ENCODE peak calls at places on chromosomes 2 and 18, in eight cellular contexts. One of them, this sample, is unnamed.

GRCh38 chr2:176176233-176176632 is 12.2 kb upstream of the HOXD1 start:
- DNase-seq in HCT116: no peak
- DNase-seq in PC-3: no peak
- DNase-seq in OCI-LY7: no peak
- DNase-seq in SK-N-SH: no peak
- DNase-seq in hepatocyte: no peak
- DNase-seq in MM.1S: no peak
- DNase-seq in GM23338: peak; percentile 39
- DNase-seq in this sample: no peak

GRCh38 chr2:45928946-45929345 is 277.5 kb downstream of the PRKCE start:
- DNase-seq in HCT116: no peak
- DNase-seq in PC-3: no peak
- DNase-seq in OCI-LY7: no peak
- DNase-seq in SK-N-SH: no peak
- DNase-seq in hepatocyte: no peak
- DNase-seq in MM.1S: no peak
- DNase-seq in GM23338: no peak
- DNase-seq in this sample: no peak

GRCh38 chr18:58161659-58162058 is 117.6 kb downstream of the NEDD4L start:
- DNase-seq in HCT116: peak; percentile 57
- DNase-seq in PC-3: no peak
- DNase-seq in OCI-LY7: no peak
- DNase-seq in SK-N-SH: peak; percentile 37
- DNase-seq in hepatocyte: no peak
- DNase-seq in MM.1S: no peak
- DNase-seq in GM23338: peak; percentile 86
- DNase-seq in this sample: no peak

GRCh38 chr2:64514018-64514417 is 10.1 kb upstream of the AFTPH start:
- DNase-seq in HCT116: no peak
- DNase-seq in PC-3: peak; percentile 18
- DNase-seq in OCI-LY7: no peak
- DNase-seq in SK-N-SH: no peak
- DNase-seq in hepatocyte: no peak
- DNase-seq in MM.1S: no peak
- DNase-seq in GM23338: no peak
- DNase-seq in this sample: peak; percentile 19

GRCh38 chr2:187302619-187303018 is 145.4 kb downstream of the CALCRL start:
- DNase-seq in HCT116: no peak
- DNase-seq in PC-3: peak; percentile 36
- DNase-seq in OCI-LY7: no peak
- DNase-seq in SK-N-SH: no peak
- DNase-seq in hepatocyte: no peak
- DNase-seq in MM.1S: no peak
- DNase-seq in GM23338: no peak
- DNase-seq in this sample: peak; percentile 39

GRCh38 chr18:13645093-13645492 is 81.3 kb downstream of the FAM210A start:
- DNase-seq in HCT116: no peak
- DNase-seq in PC-3: no peak
- DNase-seq in OCI-LY7: no peak
- DNase-seq in SK-N-SH: no peak
- DNase-seq in hepatocyte: no peak
- DNase-seq in MM.1S: no peak
- DNase-seq in GM23338: no peak
- DNase-seq in this sample: no peak

GRCh38 chr2:3189961-3190360 is 187.7 kb downstream of the EIPR1 start:
- DNase-seq in HCT116: no peak
- DNase-seq in PC-3: no peak
- DNase-seq in OCI-LY7: no peak
- DNase-seq in SK-N-SH: no peak
- DNase-seq in hepatocyte: no peak
- DNase-seq in MM.1S: no peak
- DNase-seq in GM23338: no peak
- DNase-seq in this sample: no peak

GRCh38 chr2:151357359-151357758 is at the start of gene TNFAIP6:
- DNase-seq in HCT116: no peak
- DNase-seq in PC-3: peak; percentile 22
- DNase-seq in OCI-LY7: no peak
- DNase-seq in SK-N-SH: peak; percentile 47
- DNase-seq in hepatocyte: peak; percentile 68
- DNase-seq in MM.1S: no peak
- DNase-seq in GM23338: peak; percentile 56
- DNase-seq in this sample: peak; percentile 98

GRCh38 chr2:152350155-152350679 is 15.2 kb downstream of the FMNL2 start:
- DNase-seq in HCT116: no peak
- DNase-seq in PC-3: no peak
- DNase-seq in OCI-LY7: no peak
- DNase-seq in SK-N-SH: no peak
- DNase-seq in hepatocyte: no peak
- DNase-seq in MM.1S: no peak
- DNase-seq in GM23338: no peak
- DNase-seq in this sample: no peak

GRCh38 chr2:128394004-128394730 is 75.5 kb upstream of the HS6ST1 start:
- DNase-seq in HCT116: no peak
- DNase-seq in PC-3: no peak
- DNase-seq in OCI-LY7: no peak
- DNase-seq in SK-N-SH: no peak
- DNase-seq in hepatocyte: no peak
- DNase-seq in MM.1S: no peak
- DNase-seq in GM23338: no peak
- DNase-seq in this sample: no peak

DNA sequence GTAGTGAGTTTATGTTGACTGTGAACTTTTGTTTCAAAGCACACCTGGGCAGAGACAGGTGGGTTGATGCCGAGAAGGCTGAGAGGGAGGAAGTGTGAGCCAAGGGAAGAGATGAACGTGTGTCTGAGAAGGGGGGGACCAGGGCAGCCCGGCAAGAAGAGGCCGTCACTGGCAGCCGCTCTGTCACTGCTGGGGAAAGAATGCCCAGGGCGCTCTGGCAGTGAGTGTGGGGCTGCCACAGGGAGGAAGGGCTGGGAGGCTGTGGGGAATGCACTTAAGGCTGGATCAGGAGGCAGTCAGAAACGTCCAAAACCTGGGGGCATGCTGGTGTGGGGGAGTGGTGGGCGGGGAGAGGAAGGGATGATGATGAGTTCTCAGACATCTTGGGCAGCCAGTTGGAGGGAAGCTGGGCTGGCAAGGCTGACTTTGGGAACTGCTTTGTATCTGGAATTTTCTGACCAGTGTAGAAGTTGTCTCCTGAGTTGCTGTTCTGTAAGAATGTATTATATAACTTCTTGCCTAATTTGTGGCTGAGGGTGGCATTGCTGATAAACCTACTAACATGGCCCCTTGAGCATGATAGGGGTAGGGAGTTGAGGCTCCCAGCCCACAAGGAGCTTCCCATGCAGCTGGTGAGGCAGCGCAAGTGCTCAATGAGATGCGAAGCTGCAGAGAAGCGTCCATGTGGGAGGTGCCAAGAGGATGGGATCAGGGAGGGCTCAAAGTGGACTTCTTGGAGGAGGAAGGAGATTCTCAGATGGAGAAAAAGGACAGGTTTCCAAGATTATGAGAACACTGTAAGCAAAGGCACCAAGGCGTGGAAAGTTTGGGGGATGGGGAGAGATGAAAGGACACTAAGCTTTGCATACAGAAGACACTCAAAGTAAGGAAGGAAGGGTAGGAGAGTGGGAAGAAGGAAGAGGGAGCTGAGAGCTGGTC is 185.1 kb upstream of the HAAO start:
- DNase-seq in HCT116: no peak
- DNase-seq in PC-3: no peak
- DNase-seq in OCI-LY7: no peak
- DNase-seq in SK-N-SH: no peak
- DNase-seq in hepatocyte: no peak
- DNase-seq in MM.1S: no peak
- DNase-seq in GM23338: no peak
- DNase-seq in this sample: no peak
- H3K27ac ChIP-seq in HCT116: no peak overlapping the region
- H3K27ac ChIP-seq in PC-3: no peak overlapping the region
- H3K27ac ChIP-seq in OCI-LY7: no peak overlapping the region
- H3K27ac ChIP-seq in SK-N-SH: no peak overlapping the region
- H3K27ac ChIP-seq in hepatocyte: peak overlapping the region; percentile 96
- H3K27ac ChIP-seq in MM.1S: no peak overlapping the region
- H3K27ac ChIP-seq in GM23338: no peak overlapping the region
- H3K27ac ChIP-seq in this sample: no peak overlapping the region

GRCh38 chr2:134137182-134137595 is 116.7 kb upstream of the MGAT5 start:
- DNase-seq in HCT116: no peak
- DNase-seq in PC-3: peak; percentile 11
- DNase-seq in OCI-LY7: no peak
- DNase-seq in SK-N-SH: no peak
- DNase-seq in hepatocyte: no peak
- DNase-seq in MM.1S: peak; percentile 42
- DNase-seq in GM23338: no peak
- DNase-seq in this sample: peak; percentile 73
- H3K9me2 ChIP-seq in HCT116: no peaks in the 10 kb centered on the region
- H3K9me2 ChIP-seq in PC-3: no peaks in the 10 kb centered on the region
- H3K9me2 ChIP-seq in OCI-LY7: no peaks in the 10 kb centered on the region
- H3K9me2 ChIP-seq in SK-N-SH: no peaks in the 10 kb centered on the region
- H3K9me2 ChIP-seq in hepatocyte: no peaks in the 10 kb centered on the region
- H3K9me2 ChIP-seq in MM.1S: no peaks in the 10 kb centered on the region
- H3K9me2 ChIP-seq in GM23338: no peaks in the 10 kb centered on the region
- H3K9me2 ChIP-seq in this sample: no peaks in the 10 kb centered on the region

GRCh38 chr2:6392966-6393365 is 472.7 kb downstream of the CMPK2 start:
- DNase-seq in HCT116: no peak
- DNase-seq in PC-3: no peak
- DNase-seq in OCI-LY7: no peak
- DNase-seq in SK-N-SH: no peak
- DNase-seq in hepatocyte: no peak
- DNase-seq in MM.1S: no peak
- DNase-seq in GM23338: no peak
- DNase-seq in this sample: peak; percentile 39
- TF ChIP-seq EZH2phosphoT487 in HCT116: no peak
- TF ChIP-seq EZH2phosphoT487 in PC-3: no peak
- TF ChIP-seq EZH2phosphoT487 in OCI-LY7: no peak
- TF ChIP-seq EZH2phosphoT487 in SK-N-SH: no peak
- TF ChIP-seq EZH2phosphoT487 in hepatocyte: no peak
- TF ChIP-seq EZH2phosphoT487 in MM.1S: no peak
- TF ChIP-seq EZH2phosphoT487 in GM23338: no peak
- TF ChIP-seq EZH2phosphoT487 in this sample: no peak

GRCh38 chr18:12374398-12374797 is 2.6 kb downstream of the AFG3L2 start:
- DNase-seq in HCT116: no peak
- DNase-seq in PC-3: no peak
- DNase-seq in OCI-LY7: no peak
- DNase-seq in SK-N-SH: no peak
- DNase-seq in hepatocyte: no peak
- DNase-seq in MM.1S: no peak
- DNase-seq in GM23338: no peak
- DNase-seq in this sample: no peak
- H3K27ac ChIP-seq in HCT116: no peak overlapping the region
- H3K27ac ChIP-seq in PC-3: no peak overlapping the region
- H3K27ac ChIP-seq in OCI-LY7: no peak overlapping the region
- H3K27ac ChIP-seq in SK-N-SH: no peak overlapping the region
- H3K27ac ChIP-seq in hepatocyte: no peak overlapping the region
- H3K27ac ChIP-seq in MM.1S: no peak overlapping the region
- H3K27ac ChIP-seq in GM23338: no peak overlapping the region
- H3K27ac ChIP-seq in this sample: no peak overlapping the region

DNA sequence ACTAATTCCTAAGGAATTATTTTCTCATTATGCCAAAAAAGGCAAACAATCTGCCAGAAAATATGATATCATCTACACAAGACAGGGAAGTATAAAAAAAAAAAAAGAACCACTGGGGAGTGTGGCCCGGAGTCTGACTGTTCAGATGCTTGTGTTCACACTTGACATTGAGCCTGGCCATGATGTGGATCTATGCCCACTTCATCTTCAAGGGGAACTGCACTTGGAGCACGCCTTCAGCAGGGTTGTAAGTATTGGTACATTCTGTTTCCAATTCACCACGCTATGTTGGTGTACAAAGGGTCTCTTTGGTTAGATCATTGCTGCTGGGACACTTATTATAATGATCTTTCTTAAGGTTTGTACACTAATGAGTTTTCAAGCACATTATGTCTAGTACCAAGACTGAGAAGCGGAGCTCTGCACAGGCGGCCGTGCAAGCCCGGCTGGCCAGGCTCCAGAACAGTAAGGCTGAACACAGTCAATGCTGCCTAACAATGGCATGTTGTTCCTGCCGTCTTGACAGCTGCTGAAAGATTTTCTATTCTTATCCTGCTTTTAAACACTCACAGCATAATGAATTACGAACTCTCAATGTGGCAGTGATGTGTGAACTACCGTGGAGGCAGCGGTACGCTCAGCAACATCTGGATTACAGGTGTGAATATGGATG is 788.4 kb upstream of the SOX11 start:
- DNase-seq in HCT116: no peak
- DNase-seq in PC-3: no peak
- DNase-seq in OCI-LY7: no peak
- DNase-seq in SK-N-SH: no peak
- DNase-seq in hepatocyte: no peak
- DNase-seq in MM.1S: no peak
- DNase-seq in GM23338: no peak
- DNase-seq in this sample: no peak
- H3K9me2 ChIP-seq in HCT116: no peaks in the 10 kb centered on the region
- H3K9me2 ChIP-seq in PC-3: no peaks in the 10 kb centered on the region
- H3K9me2 ChIP-seq in OCI-LY7: no peaks in the 10 kb centered on the region
- H3K9me2 ChIP-seq in SK-N-SH: no peaks in the 10 kb centered on the region
- H3K9me2 ChIP-seq in hepatocyte: no peaks in the 10 kb centered on the region
- H3K9me2 ChIP-seq in MM.1S: no peaks in the 10 kb centered on the region
- H3K9me2 ChIP-seq in GM23338: no peaks in the 10 kb centered on the region
- H3K9me2 ChIP-seq in this sample: no peaks in the 10 kb centered on the region

This sample was measured in GM23248.